ENCODE peak calls at places on chromosome 1, in nine cellular contexts. One of them, this sample, is unnamed.

GRCh38 chr1:47650205-47650604 is 212.4 kb downstream of the FOXD2 start:
- DNase-seq in GM12878: no peak
- DNase-seq in fibroblast of lung: peak; percentile 71
- DNase-seq in tibial nerve: no peak
- DNase-seq in heart right ventricle: no peak
- DNase-seq in endothelial cell: no peak
- DNase-seq in WTC11: no peak
- DNase-seq in fibroblast of pulmonary artery: peak; percentile 49
- DNase-seq in astrocyte of the cerebellum: peak; percentile 8
- DNase-seq in this sample: no peak

GRCh38 chr1:119414950-119415349 is at the start of gene HSD3B2:
- DNase-seq in GM12878: no peak
- DNase-seq in fibroblast of lung: no peak
- DNase-seq in tibial nerve: no peak
- DNase-seq in heart right ventricle: no peak
- DNase-seq in endothelial cell: no peak
- DNase-seq in WTC11: no peak
- DNase-seq in fibroblast of pulmonary artery: no peak
- DNase-seq in astrocyte of the cerebellum: no peak
- DNase-seq in this sample: no peak

GRCh38 chr1:25879675-25880074 is 4.2 kb upstream of the PAQR7 start:
- DNase-seq in GM12878: no peak
- DNase-seq in fibroblast of lung: no peak
- DNase-seq in tibial nerve: no peak
- DNase-seq in heart right ventricle: no peak
- DNase-seq in endothelial cell: no peak
- DNase-seq in WTC11: no peak
- DNase-seq in fibroblast of pulmonary artery: peak; percentile 61
- DNase-seq in astrocyte of the cerebellum: no peak
- DNase-seq in this sample: no peak

GRCh38 chr1:27993241-27993640 is 33.5 kb downstream of the XKR8 start:
- DNase-seq in GM12878: no peak
- DNase-seq in fibroblast of lung: no peak
- DNase-seq in tibial nerve: no peak
- DNase-seq in heart right ventricle: no peak
- DNase-seq in endothelial cell: no peak
- DNase-seq in WTC11: no peak
- DNase-seq in fibroblast of pulmonary artery: peak; percentile 66
- DNase-seq in astrocyte of the cerebellum: no peak
- DNase-seq in this sample: no peak

GRCh38 chr1:215151841-215152240 is 69.3 kb downstream of the KCNK2 start:
- DNase-seq in GM12878: no peak
- DNase-seq in fibroblast of lung: no peak
- DNase-seq in tibial nerve: no peak
- DNase-seq in heart right ventricle: no peak
- DNase-seq in endothelial cell: no peak
- DNase-seq in WTC11: no peak
- DNase-seq in fibroblast of pulmonary artery: no peak
- DNase-seq in astrocyte of the cerebellum: no peak
- DNase-seq in this sample: no peak

GRCh38 chr1:996851-997727 is 2.8 kb downstream of the HES4 start:
- DNase-seq in GM12878: no peak
- DNase-seq in fibroblast of lung: no peak
- DNase-seq in tibial nerve: no peak
- DNase-seq in heart right ventricle: no peak
- DNase-seq in endothelial cell: peak; percentile 9
- DNase-seq in WTC11: no peak
- DNase-seq in fibroblast of pulmonary artery: no peak
- DNase-seq in astrocyte of the cerebellum: no peak
- DNase-seq in this sample: peak; percentile 65

GRCh38 chr1:195763907-195764183 is 844.4 kb downstream of the KCNT2 start:
- DNase-seq in GM12878: no peak
- DNase-seq in fibroblast of lung: no peak
- DNase-seq in tibial nerve: no peak
- DNase-seq in heart right ventricle: no peak
- DNase-seq in endothelial cell: no peak
- DNase-seq in WTC11: no peak
- DNase-seq in fibroblast of pulmonary artery: no peak
- DNase-seq in astrocyte of the cerebellum: no peak
- DNase-seq in this sample: no peak

GRCh38 chr1:203264052-203264501 is 34.6 kb upstream of the CHIT1 start:
- DNase-seq in GM12878: no peak
- DNase-seq in fibroblast of lung: no peak
- DNase-seq in tibial nerve: no peak
- DNase-seq in heart right ventricle: no peak
- DNase-seq in endothelial cell: no peak
- DNase-seq in WTC11: no peak
- DNase-seq in fibroblast of pulmonary artery: no peak
- DNase-seq in astrocyte of the cerebellum: no peak
- DNase-seq in this sample: no peak

GRCh38 chr1:52343982-52344381 is 22.0 kb downstream of the CC2D1B start:
- DNase-seq in GM12878: no peak
- DNase-seq in fibroblast of lung: no peak
- DNase-seq in tibial nerve: no peak
- DNase-seq in heart right ventricle: no peak
- DNase-seq in endothelial cell: no peak
- DNase-seq in WTC11: no peak
- DNase-seq in fibroblast of pulmonary artery: no peak
- DNase-seq in astrocyte of the cerebellum: no peak
- DNase-seq in this sample: no peak

GRCh38 chr1:52346653-52347052 is 19.4 kb downstream of the CC2D1B start:
- DNase-seq in GM12878: no peak
- DNase-seq in fibroblast of lung: no peak
- DNase-seq in tibial nerve: no peak
- DNase-seq in heart right ventricle: no peak
- DNase-seq in endothelial cell: no peak
- DNase-seq in WTC11: no peak
- DNase-seq in fibroblast of pulmonary artery: no peak
- DNase-seq in astrocyte of the cerebellum: no peak
- DNase-seq in this sample: no peak

GRCh38 chr1:52352690-52353089 is 13.3 kb downstream of the CC2D1B start:
- DNase-seq in GM12878: no peak
- DNase-seq in fibroblast of lung: no peak
- DNase-seq in tibial nerve: no peak
- DNase-seq in heart right ventricle: no peak
- DNase-seq in endothelial cell: no peak
- DNase-seq in WTC11: no peak
- DNase-seq in fibroblast of pulmonary artery: no peak
- DNase-seq in astrocyte of the cerebellum: no peak
- DNase-seq in this sample: no peak

GRCh38 chr1:52345252-52345651 is 20.8 kb downstream of the CC2D1B start:
- DNase-seq in GM12878: no peak
- DNase-seq in fibroblast of lung: no peak
- DNase-seq in tibial nerve: no peak
- DNase-seq in heart right ventricle: no peak
- DNase-seq in endothelial cell: no peak
- DNase-seq in WTC11: no peak
- DNase-seq in fibroblast of pulmonary artery: no peak
- DNase-seq in astrocyte of the cerebellum: no peak
- DNase-seq in this sample: no peak

DNA sequence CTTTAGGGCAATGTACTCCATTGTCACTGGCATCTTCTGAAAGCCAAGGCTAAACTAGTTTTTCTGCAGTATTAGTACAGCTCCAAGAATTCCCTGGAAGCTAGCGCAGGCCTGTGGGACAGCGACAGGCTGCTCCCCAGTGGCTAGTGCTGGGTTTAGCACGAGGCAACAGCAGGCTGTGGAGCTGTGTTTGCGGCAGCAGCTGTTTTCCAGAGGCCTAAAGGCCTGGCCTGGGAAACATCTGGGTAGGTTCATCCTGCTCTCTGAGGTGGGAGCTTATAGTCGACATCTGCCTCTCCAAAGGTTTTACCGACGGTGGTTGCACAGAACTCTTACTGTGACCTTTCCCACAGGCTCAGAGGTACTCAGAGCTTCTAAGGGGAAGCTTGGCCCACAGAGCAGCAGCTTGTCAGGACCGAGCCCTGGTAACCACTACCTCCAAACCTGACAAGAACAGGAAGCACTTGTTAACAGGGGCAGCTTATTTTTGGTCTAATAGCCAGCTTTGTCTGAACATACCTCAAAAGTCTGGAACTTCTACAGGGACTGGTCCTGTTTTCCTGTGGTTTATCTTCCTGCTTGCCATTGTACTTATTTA is 17.2 kb downstream of the CC2D1B start:
- DNase-seq in GM12878: no peak
- DNase-seq in fibroblast of lung: peak; percentile 48
- DNase-seq in tibial nerve: no peak
- DNase-seq in heart right ventricle: no peak
- DNase-seq in endothelial cell: peak; percentile 50
- DNase-seq in WTC11: peak; percentile 67
- DNase-seq in fibroblast of pulmonary artery: peak; percentile 44
- DNase-seq in astrocyte of the cerebellum: peak; percentile 6
- DNase-seq in this sample: peak; percentile 68
- TF ChIP-seq CTCF in GM12878: no peak
- TF ChIP-seq CTCF in fibroblast of lung: peak; percentile 49
- TF ChIP-seq CTCF in tibial nerve: peak; percentile 13
- TF ChIP-seq CTCF in heart right ventricle: peak; percentile 10
- TF ChIP-seq CTCF in endothelial cell: no peak
- TF ChIP-seq CTCF in WTC11: no peak
- TF ChIP-seq CTCF in fibroblast of pulmonary artery: peak; percentile 26
- TF ChIP-seq CTCF in astrocyte of the cerebellum: peak; percentile 39
- TF ChIP-seq CTCF in this sample: no peak

DNA sequence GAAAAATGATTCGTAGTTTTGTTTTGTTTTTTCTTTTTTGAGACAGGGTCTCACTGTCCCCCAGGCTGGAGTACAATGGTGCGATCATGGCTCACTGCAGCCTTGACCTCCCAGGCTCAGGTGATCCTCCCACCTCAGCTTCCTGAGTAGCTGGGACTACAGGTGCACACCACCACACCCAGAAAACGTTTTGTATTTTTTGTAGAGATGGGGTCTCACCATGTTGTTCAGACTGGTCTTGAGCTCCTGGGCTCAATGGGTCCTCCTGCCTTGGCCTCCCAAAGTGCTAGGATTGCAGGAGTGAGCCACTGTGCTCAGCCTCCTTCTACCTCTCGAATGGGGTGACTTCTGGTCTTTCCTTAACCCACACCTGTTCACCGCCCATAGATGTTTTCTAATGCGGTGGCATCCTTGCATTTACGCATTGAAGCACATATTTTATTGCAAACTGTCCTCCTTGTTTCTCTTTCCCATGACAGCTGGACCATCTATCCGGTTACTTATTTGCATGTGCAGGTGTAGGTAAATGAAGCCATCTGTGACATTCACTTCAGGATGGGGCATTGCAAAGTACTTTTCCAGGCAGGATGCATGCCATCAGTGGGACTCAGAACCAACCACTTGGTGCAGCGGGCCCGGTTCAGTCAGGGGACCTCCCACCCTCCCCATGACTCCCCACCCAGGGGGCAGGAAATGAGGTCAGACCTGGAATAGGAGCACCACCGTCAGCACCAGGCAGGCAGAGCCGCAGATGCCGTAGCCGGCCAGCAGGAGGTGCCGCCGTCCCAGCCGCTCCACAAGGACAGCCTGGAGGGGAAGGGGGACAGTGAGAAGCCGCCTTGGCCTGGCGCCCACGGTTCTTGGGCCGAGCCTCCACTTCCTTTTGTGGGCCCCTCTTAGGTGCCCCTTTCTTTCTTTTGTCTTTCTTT is 16.5 kb downstream of the SLC2A7 start:
- DNase-seq in GM12878: no peak
- DNase-seq in fibroblast of lung: peak; percentile 11
- DNase-seq in tibial nerve: no peak
- DNase-seq in heart right ventricle: no peak
- DNase-seq in endothelial cell: peak; percentile 64
- DNase-seq in WTC11: peak; percentile 83
- DNase-seq in fibroblast of pulmonary artery: peak; percentile 43
- DNase-seq in astrocyte of the cerebellum: no peak
- DNase-seq in this sample: peak; percentile 50
- TF ChIP-seq CTCF in GM12878: peak; percentile 80
- TF ChIP-seq CTCF in fibroblast of lung: peak; percentile 69
- TF ChIP-seq CTCF in tibial nerve: peak; percentile 29
- TF ChIP-seq CTCF in heart right ventricle: peak; percentile 58
- TF ChIP-seq CTCF in endothelial cell: peak; percentile 59
- TF ChIP-seq CTCF in WTC11: peak; percentile 73
- TF ChIP-seq CTCF in fibroblast of pulmonary artery: peak; percentile 68
- TF ChIP-seq CTCF in astrocyte of the cerebellum: peak; percentile 62
- TF ChIP-seq CTCF in this sample: peak; percentile 50

DNA sequence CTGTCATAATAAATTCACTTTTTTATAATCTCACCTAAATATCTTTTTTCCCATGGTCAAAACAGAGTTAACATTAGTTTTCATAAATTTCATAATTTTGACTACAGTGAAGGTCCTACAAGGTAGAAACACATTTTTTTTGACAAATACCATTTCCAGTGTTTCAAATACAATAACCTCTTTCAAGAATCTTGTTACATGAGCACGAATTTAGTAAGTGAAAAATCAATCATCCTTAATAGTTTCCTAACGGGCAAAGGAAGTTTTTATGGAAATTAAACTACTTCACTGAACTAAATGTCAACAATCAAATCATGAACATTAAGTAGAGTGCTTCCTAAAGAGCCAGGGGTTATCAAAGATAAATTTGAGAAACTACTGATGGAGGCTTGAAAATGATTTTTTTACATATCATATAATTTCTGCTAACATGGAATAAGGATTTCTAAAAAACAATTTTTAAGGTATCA is 35.4 kb downstream of the ABL2 start:
- DNase-seq in GM12878: no peak
- DNase-seq in fibroblast of lung: no peak
- DNase-seq in tibial nerve: no peak
- DNase-seq in heart right ventricle: no peak
- DNase-seq in endothelial cell: no peak
- DNase-seq in WTC11: no peak
- DNase-seq in fibroblast of pulmonary artery: no peak
- DNase-seq in astrocyte of the cerebellum: no peak
- DNase-seq in this sample: no peak
- TF ChIP-seq CTCF in GM12878: no peak
- TF ChIP-seq CTCF in fibroblast of lung: no peak
- TF ChIP-seq CTCF in tibial nerve: no peak
- TF ChIP-seq CTCF in heart right ventricle: no peak
- TF ChIP-seq CTCF in endothelial cell: peak; percentile 10
- TF ChIP-seq CTCF in WTC11: no peak
- TF ChIP-seq CTCF in fibroblast of pulmonary artery: no peak
- TF ChIP-seq CTCF in astrocyte of the cerebellum: no peak
- TF ChIP-seq CTCF in this sample: peak; percentile 15

GRCh38 chr1:113672491-113672890 is 86.8 kb downstream of the PHTF1 start:
- DNase-seq in GM12878: no peak
- DNase-seq in fibroblast of lung: no peak
- DNase-seq in tibial nerve: no peak
- DNase-seq in heart right ventricle: no peak
- DNase-seq in endothelial cell: no peak
- DNase-seq in WTC11: no peak
- DNase-seq in fibroblast of pulmonary artery: no peak
- DNase-seq in astrocyte of the cerebellum: no peak
- DNase-seq in this sample: no peak

GRCh38 chr1:113675299-113675698 is 84.0 kb downstream of the PHTF1 start:
- DNase-seq in GM12878: no peak
- DNase-seq in fibroblast of lung: no peak
- DNase-seq in tibial nerve: no peak
- DNase-seq in heart right ventricle: no peak
- DNase-seq in endothelial cell: no peak
- DNase-seq in WTC11: no peak
- DNase-seq in fibroblast of pulmonary artery: peak; percentile 17
- DNase-seq in astrocyte of the cerebellum: no peak
- DNase-seq in this sample: no peak

GRCh38 chr1:113676524-113676923 is 82.8 kb downstream of the PHTF1 start:
- DNase-seq in GM12878: no peak
- DNase-seq in fibroblast of lung: no peak
- DNase-seq in tibial nerve: no peak
- DNase-seq in heart right ventricle: no peak
- DNase-seq in endothelial cell: no peak
- DNase-seq in WTC11: no peak
- DNase-seq in fibroblast of pulmonary artery: no peak
- DNase-seq in astrocyte of the cerebellum: no peak
- DNase-seq in this sample: no peak

GRCh38 chr1:113677250-113678158 is 81.8 kb downstream of the PHTF1 start:
- DNase-seq in GM12878: no peak
- DNase-seq in fibroblast of lung: peak; percentile 71
- DNase-seq in tibial nerve: peak; percentile 20
- DNase-seq in heart right ventricle: peak; percentile 35
- DNase-seq in endothelial cell: no peak
- DNase-seq in WTC11: no peak
- DNase-seq in fibroblast of pulmonary artery: peak; percentile 78
- DNase-seq in astrocyte of the cerebellum: peak; percentile 48
- DNase-seq in this sample: no peak

DNA sequence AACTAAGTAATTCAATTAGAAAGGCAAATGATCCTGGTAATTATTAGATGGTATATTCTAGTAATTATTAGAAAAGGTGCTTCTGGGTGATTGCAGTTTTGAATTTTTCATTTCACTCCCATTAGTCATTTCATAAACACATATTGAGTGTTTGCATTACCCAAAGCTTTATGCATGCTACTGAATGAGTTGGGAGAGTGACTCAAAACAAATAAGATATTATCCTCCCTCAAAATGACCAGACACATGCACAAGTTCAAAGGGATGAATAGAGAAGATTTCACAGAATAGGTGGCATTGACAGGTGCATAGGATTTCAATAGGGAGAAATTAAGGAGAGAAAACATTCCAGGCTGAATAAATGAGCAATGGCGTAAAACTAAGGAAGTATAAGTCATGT is 84.7 kb downstream of the PHTF1 start:
- DNase-seq in GM12878: no peak
- DNase-seq in fibroblast of lung: no peak
- DNase-seq in tibial nerve: no peak
- DNase-seq in heart right ventricle: no peak
- DNase-seq in endothelial cell: no peak
- DNase-seq in WTC11: no peak
- DNase-seq in fibroblast of pulmonary artery: no peak
- DNase-seq in astrocyte of the cerebellum: no peak
- DNase-seq in this sample: no peak
- TF ChIP-seq CTCF in GM12878: no peak
- TF ChIP-seq CTCF in fibroblast of lung: no peak
- TF ChIP-seq CTCF in tibial nerve: no peak
- TF ChIP-seq CTCF in heart right ventricle: no peak
- TF ChIP-seq CTCF in endothelial cell: no peak
- TF ChIP-seq CTCF in WTC11: no peak
- TF ChIP-seq CTCF in fibroblast of pulmonary artery: no peak
- TF ChIP-seq CTCF in astrocyte of the cerebellum: no peak
- TF ChIP-seq CTCF in this sample: no peak

This sample was measured in glutamatergic neuron.